ENCODE peak calls at places on chromosomes 6 and 20, in eight cellular contexts. Y, B, M, J, I, K, X and T are unnamed samples.

GRCh38 chr6:55713411-55713810 is 134.4 kb upstream of the HMGCLL1 start:
- DNase-seq in Y (no peak), B (no peak), M (no peak), J (no peak), I (no peak), K (no peak), X (no peak), T (no peak)

GRCh38 chr6:85641916-85642773 is 541 bp downstream of the SYNCRIP start:
- DNase-seq in Y (peak), B (peak), M (peak), J (peak), I (no peak), K (peak), X (no peak), T (no peak)

GRCh38 chr6:119443993-119444641 is 94.6 kb upstream of the MAN1A1 start:
- DNase-seq in Y (no peak), B (no peak), M (no peak), J (no peak), I (no peak), K (no peak), X (no peak), T (no peak)

GRCh38 chr6:3318821-3319540 is 60.2 kb downstream of the PSMG4 start:
- DNase-seq in Y (no peak), B (no peak), M (no peak), J (no peak), I (no peak), K (no peak), X (no peak), T (no peak)

GRCh38 chr20:41524980-41525613 is 93.1 kb downstream of the CHD6 start:
- DNase-seq in Y (peak), B (no peak), M (peak), J (no peak), I (no peak), K (peak), X (no peak), T (peak)

GRCh38 chr20:7980332-7981046 is 39.1 kb downstream of the TMX4 start:
- DNase-seq in Y (peak), B (no peak), M (no peak), J (peak), I (no peak), K (no peak), X (no peak), T (peak)

GRCh38 chr6:42250509-42250908 is 32.8 kb upstream of the MRPS10 start:
- DNase-seq in Y (no peak), B (no peak), M (no peak), J (no peak), I (no peak), K (no peak), X (no peak), T (no peak)

GRCh38 chr20:51425347-51426106 is 117.0 kb downstream of the NFATC2 start:
- DNase-seq in Y (no peak), B (no peak), M (no peak), J (no peak), I (no peak), K (no peak), X (no peak), T (no peak)

GRCh38 chr6:145044606-145045275 is 690.6 kb downstream of the EPM2A start:
- DNase-seq in Y (no peak), B (no peak), M (no peak), J (no peak), I (peak), K (no peak), X (no peak), T (peak)

GRCh38 chr20:21099653-21100589 is 6.2 kb downstream of the LINC00237 start:
- DNase-seq in Y (peak), B (peak), M (peak), J (no peak), I (no peak), K (peak), X (no peak), T (no peak)

GRCh38 chr6:87066449-87067288 is 28.2 kb downstream of the CGA start:
- DNase-seq in Y (peak), B (peak), M (no peak), J (peak), I (peak), K (no peak), X (peak), T (peak)

GRCh38 chr6:157823001-157823522 is at the start of gene SNX9:
- DNase-seq in Y (no peak), B (peak), M (peak), J (peak), I (no peak), K (peak), X (peak), T (no peak)

GRCh38 chr6:112087916-112088315 is 525 bp downstream of the FAM229B start:
- DNase-seq in Y (no peak), B (no peak), M (no peak), J (no peak), I (no peak), K (no peak), X (no peak), T (no peak)

GRCh38 chr6:39102024-39102820 is 12.8 kb downstream of the SAYSD1 start:
- DNase-seq in Y (no peak), B (no peak), M (no peak), J (no peak), I (peak), K (peak), X (no peak), T (no peak)

GRCh38 chr20:2692036-2692885 is at the start of gene EBF4:
- DNase-seq in Y (no peak), B (peak), M (peak), J (peak), I (no peak), K (no peak), X (no peak), T (no peak)

GRCh38 chr6:142030115-142030619 is 102.6 kb upstream of the GJE1 start:
- DNase-seq in Y (no peak), B (no peak), M (no peak), J (no peak), I (no peak), K (no peak), X (no peak), T (no peak)

GRCh38 chr6:104558746-104559145 is 301.0 kb downstream of the HACE1 start:
- DNase-seq in Y (no peak), B (no peak), M (no peak), J (no peak), I (peak), K (no peak), X (no peak), T (no peak)